ENCODE peak calls at places on chromosomes 6 and 20, in seven cellular contexts. H is small intestine; E is CD8-positive, alpha-beta memory T cell; I is breast epithelium; T is kidney; P is Karpas-422; Y is right lobe of liver. Z is an unnamed sample. For H3K4me1, the result is how much of the 10 kb centered on the place peaks cover.

GRCh38 chr6:21026576-21027273 is 492.5 kb downstream of the CDKAL1 start:
- DNase-seq in H (no peak), E (no peak), I (no peak), T (no peak), P (no peak), Y (no peak), Z (no peak)

GRCh38 chr6:90088009-90088408 is 193.7 kb downstream of the GJA10 start:
- DNase-seq in H (no peak), E (no peak), I (no peak), T (no peak), P (no peak), Y (no peak), Z (no peak)

GRCh38 chr6:63510353-63510686 is 62.0 kb upstream of the LOC128125822 start:
- DNase-seq in H (no peak), E (no peak), I (no peak), T (no peak), P (no peak), Y (no peak), Z (no peak)

GRCh38 chr6:148085651-148086321 is 256.9 kb upstream of the SASH1 start:
- DNase-seq in H (no peak), E (no peak), I (no peak), T (no peak), P (no peak), Y (no peak), Z (no peak)

GRCh38 chr6:167402195-167402686 is 77.4 kb downstream of the TTLL2 start:
- DNase-seq in H (no peak), E (no peak), I (no peak), T (peak), P (no peak), Y (no peak), Z (no peak)

GRCh38 chr6:36245572-36246031 is 24.3 kb upstream of the PNPLA1 start:
- DNase-seq in H (peak), E (peak), I (no peak), T (no peak), P (peak), Y (no peak), Z (no peak)

GRCh38 chr20:43736588-43737091 is 9.8 kb upstream of the GTSF1L start:
- DNase-seq in H (no peak), E (no peak), I (no peak), T (no peak), P (peak), Y (no peak), Z (peak)

GRCh38 chr20:1623501-1624250 is 3.9 kb upstream of the SIRPB1 start:
- DNase-seq in H (no peak), E (no peak), I (no peak), T (no peak), P (no peak), Y (no peak), Z (no peak)

GRCh38 chr6:158290659-158291058 is 21.6 kb upstream of the TULP4 start:
- DNase-seq in H (peak), E (peak), I (no peak), T (no peak), P (peak), Y (no peak), Z (peak)

GRCh38 chr20:39893013-39893685 is 795.9 kb downstream of the MAFB start:
- DNase-seq in H (no peak), E (no peak), I (no peak), T (no peak), P (no peak), Y (no peak), Z (no peak)

GRCh38 chr6:95279641-95280040 is 297.7 kb upstream of the MANEA start:
- DNase-seq in H (no peak), E (no peak), I (no peak), T (no peak), P (peak), Y (no peak), Z (no peak)

GRCh38 chr6:161618816-161619454 is 345.1 kb upstream of the AGPAT4 start:
- DNase-seq in H (peak), E (no peak), I (no peak), T (no peak), P (peak), Y (peak), Z (peak)

GRCh38 chr6:47343631-47344421 is 34.1 kb upstream of the TNFRSF21 start:
- DNase-seq in H (peak), E (no peak), I (no peak), T (no peak), P (no peak), Y (no peak), Z (no peak)

GRCh38 chr6:41039060-41039998 is at the start of gene UNC5CL:
- DNase-seq in H (peak), E (peak), I (no peak), T (peak), P (peak), Y (peak), Z (peak)

GRCh38 chr6:95240514-95240913 is 336.8 kb upstream of the MANEA start:
- DNase-seq in H (no peak), E (no peak), I (no peak), T (no peak), P (no peak), Y (no peak), Z (no peak)

GRCh38 chr20:1509237-1509636 is 18.0 kb upstream of the SIRPB2 start:
- DNase-seq in H (peak), E (peak), I (no peak), T (no peak), P (peak), Y (no peak), Z (peak)

GRCh38 chr6:11363881-11364576 is 131.6 kb upstream of the NEDD9 start:
- DNase-seq in H (no peak), E (no peak), I (no peak), T (no peak), P (no peak), Y (no peak), Z (no peak)

GRCh38 chr6:125111219-125111983 is 42.2 kb upstream of the TPD52L1 start:
- DNase-seq in H (no peak), E (no peak), I (no peak), T (no peak), P (no peak), Y (no peak), Z (no peak)

GRCh38 chr20:60138263-60139127 is 180.3 kb downstream of the CDH26 start:
- DNase-seq in H (no peak), E (peak), I (no peak), T (peak), P (no peak), Y (peak), Z (peak)

GRCh38 chr6:72522735-72523141 is 99.1 kb upstream of the KCNQ5 start:
- DNase-seq in H (no peak), E (peak), I (no peak), T (no peak), P (peak), Y (no peak), Z (no peak)

GRCh38 chr6:5644523-5645183 is 362.1 kb downstream of the NRN1 start:
- DNase-seq in H (no peak), E (no peak), I (no peak), T (no peak), P (no peak), Y (no peak), Z (no peak)

GRCh38 chr20:20412750-20413149 is 44.8 kb downstream of the INSM1 start:
- DNase-seq in H (no peak), E (no peak), I (no peak), T (no peak), P (no peak), Y (no peak), Z (no peak)

GRCh38 chr20:8082025-8082424 is 50.0 kb upstream of the PLCB1 start:
- DNase-seq in H (no peak), E (no peak), I (no peak), T (no peak), P (no peak), Y (no peak), Z (no peak)

GRCh38 chr6:162442675-162443074 is 284.9 kb downstream of the PRKN start:
- DNase-seq in H (peak), E (no peak), I (no peak), T (no peak), P (peak), Y (no peak), Z (no peak)

GRCh38 chr20:17796096-17796563 is 96.4 kb downstream of the BANF2 start:
- DNase-seq in H (no peak), E (no peak), I (no peak), T (no peak), P (no peak), Y (peak), Z (no peak)

GRCh38 chr20:3000852-3001523 is 42.4 kb upstream of the GNRH2 start:
- DNase-seq in H (peak), E (peak), I (no peak), T (no peak), P (peak), Y (no peak), Z (peak)

GRCh38 chr6:93447874-93448273 is 28.5 kb upstream of the EPHA7 start:
- DNase-seq in H (no peak), E (no peak), I (no peak), T (no peak), P (no peak), Y (no peak), Z (no peak)

GRCh38 chr6:83901624-83902023 is 42.1 kb downstream of the CYB5R4 start:
- DNase-seq in H (no peak), E (no peak), I (no peak), T (no peak), P (no peak), Y (no peak), Z (no peak)

GRCh38 chr20:64009811-64010387 is 26.1 kb upstream of the C20orf204 start:
- DNase-seq in H (no peak), E (no peak), I (no peak), T (no peak), P (no peak), Y (no peak), Z (no peak)

GRCh38 chr6:89999995-90000825 is 105.9 kb downstream of the GJA10 start:
- DNase-seq in H (no peak), E (no peak), I (no peak), T (no peak), P (no peak), Y (no peak), Z (peak)

GRCh38 chr6:101747160-101747559 is 353.7 kb downstream of the GRIK2 start:
- DNase-seq in H (no peak), E (no peak), I (no peak), T (no peak), P (no peak), Y (no peak), Z (no peak)

GRCh38 chr6:85428486-85428885 is 21.4 kb upstream of the NT5E start:
- DNase-seq in H (no peak), E (no peak), I (no peak), T (no peak), P (no peak), Y (no peak), Z (no peak)

GRCh38 chr20:54654460-54654859 is 179.1 kb downstream of the DOK5 start:
- DNase-seq in H (no peak), E (no peak), I (no peak), T (no peak), P (no peak), Y (no peak), Z (no peak)

GRCh38 chr20:59729476-59729875 is 125.1 kb downstream of the PHACTR3 start:
- DNase-seq in H (no peak), E (no peak), I (no peak), T (no peak), P (no peak), Y (no peak), Z (no peak)

GRCh38 chr6:150579611-150580010 is 20.1 kb upstream of the PLEKHG1 start:
- DNase-seq in H (no peak), E (no peak), I (no peak), T (no peak), P (no peak), Y (peak), Z (no peak)

GRCh38 chr20:62952373-62953166 is at the start of gene SLC17A9:
- DNase-seq in H (peak), E (no peak), I (no peak), T (peak), P (peak), Y (peak), Z (peak)

GRCh38 chr6:1285589-1286340 is 26.1 kb upstream of the FOXQ1 start:
- DNase-seq in H (no peak), E (no peak), I (no peak), T (no peak), P (no peak), Y (no peak), Z (no peak)

GRCh38 chr6:138722425-138723371 is 50.9 kb upstream of the CCDC28A start:
- DNase-seq in H (peak), E (no peak), I (no peak), T (no peak), P (no peak), Y (no peak), Z (peak)

GRCh38 chr20:61770203-61770602 is 295.5 kb downstream of the TAF4 start:
- DNase-seq in H (no peak), E (no peak), I (peak), T (no peak), P (no peak), Y (no peak), Z (no peak)
- H3K4me3 ChIP-seq in H (no peak), E (no peak), I (no peak), T (no peak), P (no peak), Y (no peak), Z (no peak)

GRCh38 chr6:112232845-112233256 is 21.5 kb downstream of the LAMA4 start:
- DNase-seq in H (no peak), E (no peak), I (no peak), T (no peak), P (no peak), Y (peak), Z (no peak)
- H3K4me1 ChIP-seq in H (under half), E (under half), I (under half), T (under half), P (under half), Y (under half), Z (under half)

GRCh38 chr20:37846573-37846972 is 56.4 kb upstream of the VSTM2L start:
- DNase-seq in H (no peak), E (no peak), I (no peak), T (no peak), P (no peak), Y (no peak), Z (no peak)
- H3K4me3 ChIP-seq in H (no peak), E (no peak), I (no peak), T (no peak), P (no peak), Y (no peak), Z (no peak)

GRCh38 chr6:3820563-3820962 is 28.6 kb upstream of the FAM50B start:
- DNase-seq in H (no peak), E (no peak), I (no peak), T (no peak), P (no peak), Y (no peak), Z (no peak)
- H3K4me1 ChIP-seq in H (under half), E (under half), I (under half), T (under half), P (under half), Y (under half), Z (under half)

Z was measured in CD4-positive, CD25-positive, alpha-beta regulatory T cell.